ENCODE peak calls at places on chromosomes 6 and 20, in seven cellular contexts. G, H, Q, Z, O, L and I are unnamed samples.

GRCh38 chr6:142013875-142014495 is 118.7 kb upstream of the GJE1 start:
- DNase-seq in O (peak; percentile 4), G (no peak), Z (no peak), L (no peak), Q (no peak), H (no peak), I (no peak)

GRCh38 chr20:50038169-50038568 is 55.4 kb downstream of the SNAI1 start:
- DNase-seq in O (no peak), G (no peak), L (no peak), H (no peak), Z (no peak), Q (no peak), I (no peak)

GRCh38 chr20:24838551-24839530 is 110.2 kb upstream of the CST7 start:
- DNase-seq in O (no peak), Z (no peak), L (no peak), H (no peak), G (no peak), Q (no peak), I (no peak)

GRCh38 chr6:91664327-91664959 is 1077.6 kb upstream of the MAP3K7 start:
- DNase-seq in G (no peak), Z (peak; percentile 67), L (no peak), O (no peak), H (no peak), Q (no peak), I (no peak)

GRCh38 chr6:1436334-1437306 is 47.2 kb downstream of the FOXF2 start:
- DNase-seq in Z (no peak), G (peak; percentile 18), O (peak; percentile 76), H (no peak), L (no peak), Q (no peak), I (no peak)

GRCh38 chr6:12955996-12956395 is 239.4 kb downstream of the PHACTR1 start:
- DNase-seq in O (no peak), G (no peak), Z (no peak), H (no peak), Q (no peak), L (no peak), I (no peak)

GRCh38 chr20:6693178-6693807 is 74.2 kb upstream of the BMP2 start:
- DNase-seq in H (no peak), Z (no peak), Q (no peak), G (no peak), O (no peak), L (no peak), I (no peak)

GRCh38 chr6:111428803-111429202 is 54.2 kb downstream of the REV3L start:
- DNase-seq in Z (no peak), Q (no peak), H (no peak), L (no peak), O (no peak), G (no peak), I (no peak)

GRCh38 chr20:10282930-10283556 is 64.4 kb downstream of the SNAP25 start:
- DNase-seq in Q (no peak), H (no peak), O (peak; percentile 45), G (no peak), Z (no peak), L (no peak), I (no peak)

GRCh38 chr20:50859161-50859560 is 64.3 kb downstream of the BCAS4 start:
- DNase-seq in Z (no peak), G (no peak), H (no peak), L (no peak), Q (no peak), O (no peak), I (no peak)

GRCh38 chr6:15504581-15505350 is 158.1 kb downstream of the DTNBP1 start:
- DNase-seq in L (no peak), Z (peak; percentile 47), Q (no peak), O (peak; percentile 94), H (peak; percentile 81), G (peak; percentile 77), I (peak; percentile 85)

GRCh38 chr6:68317366-68317765 is 317.7 kb upstream of the ADGRB3 start:
- DNase-seq in G (no peak), O (no peak), L (no peak), Q (no peak), Z (no peak), H (no peak), I (no peak)

GRCh38 chr20:23646106-23646958 is 8.6 kb upstream of the CST3 start:
- DNase-seq in O (no peak), H (no peak), Q (no peak), G (no peak), L (no peak), Z (no peak), I (no peak)

GRCh38 chr20:30985386-30985785 is 272.1 kb upstream of the DEFB115 start:
- DNase-seq in L (peak; percentile 20), O (no peak), Q (peak; percentile 57), Z (no peak), G (no peak), H (no peak), I (no peak)

GRCh38 chr6:169970306-169970988 is 219.0 kb downstream of the ERMARD start:
- DNase-seq in Z (peak; percentile 45), O (no peak), G (no peak), L (peak; percentile 76), Q (peak; percentile 53), H (peak; percentile 3), I (peak; percentile 61)

DNA sequence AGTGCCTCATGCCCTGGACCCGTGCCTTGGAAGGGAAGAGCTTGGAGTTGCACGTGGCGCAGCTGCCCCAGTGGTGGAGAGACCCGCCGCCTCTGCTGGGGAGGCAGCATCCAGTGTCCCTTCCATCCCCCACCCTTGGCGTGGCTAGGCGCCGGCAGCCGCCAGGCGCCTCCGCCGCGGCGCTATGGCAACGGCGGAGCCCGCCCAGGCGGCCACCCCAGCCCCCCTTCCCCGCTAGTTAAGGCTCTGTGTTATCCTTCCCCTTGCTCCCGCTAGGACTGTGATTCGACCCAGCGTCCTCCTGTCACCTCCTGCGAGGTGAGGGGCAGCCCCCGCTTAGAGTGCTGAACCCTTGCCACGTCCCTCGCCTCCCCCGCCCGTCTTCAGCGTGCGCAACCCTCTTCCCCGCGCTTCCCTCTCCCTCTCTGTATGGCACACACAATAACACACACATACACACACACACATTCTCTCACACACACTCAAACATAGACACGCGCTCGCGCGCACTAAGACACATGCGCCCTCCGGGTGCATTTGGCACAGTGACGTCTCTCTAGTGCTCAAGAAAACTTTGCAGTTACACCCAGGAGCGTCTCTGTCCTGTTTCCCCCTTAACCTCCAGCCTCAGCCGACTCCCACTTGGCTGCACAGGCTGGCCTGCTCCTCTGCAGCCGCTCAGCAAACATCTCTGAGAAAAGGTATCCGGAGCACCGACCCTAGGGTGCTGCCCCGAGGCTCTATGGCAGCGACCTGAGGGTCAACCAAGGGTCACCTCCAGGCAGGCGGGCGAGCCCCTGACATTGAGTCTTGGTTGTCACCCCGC is 8.5 kb downstream of the GRIK2 start:
- DNase-seq in Z (no peak), Q (no peak), G (no peak), O (no peak), H (no peak), L (peak; percentile 49), I (no peak)
- TF ChIP-seq CTCF in Z (no peak), Q (no peak), G (no peak), O (no peak), H (no peak), L (no peak), I (no peak)

GRCh38 chr6:10401632-10402223 is 13.1 kb downstream of the TFAP2A start:
- DNase-seq in Q (no peak), L (no peak), Z (no peak), H (no peak), O (no peak), G (no peak), I (no peak)

GRCh38 chr6:10402648-10403311 is 12.1 kb downstream of the TFAP2A start:
- DNase-seq in O (no peak), Z (no peak), H (no peak), G (no peak), Q (no peak), L (no peak), I (no peak)

GRCh38 chr6:10404799-10405524 is 9.9 kb downstream of the TFAP2A start:
- DNase-seq in Z (no peak), G (no peak), Q (no peak), O (no peak), L (peak; percentile 67), H (no peak), I (no peak)

GRCh38 chr6:10404107-10404798 is 10.6 kb downstream of the TFAP2A start:
- DNase-seq in O (peak; percentile 89), Z (peak; percentile 88), H (peak; percentile 86), L (peak; percentile 93), Q (peak; percentile 98), G (peak; percentile 91), I (peak; percentile 88)

DNA sequence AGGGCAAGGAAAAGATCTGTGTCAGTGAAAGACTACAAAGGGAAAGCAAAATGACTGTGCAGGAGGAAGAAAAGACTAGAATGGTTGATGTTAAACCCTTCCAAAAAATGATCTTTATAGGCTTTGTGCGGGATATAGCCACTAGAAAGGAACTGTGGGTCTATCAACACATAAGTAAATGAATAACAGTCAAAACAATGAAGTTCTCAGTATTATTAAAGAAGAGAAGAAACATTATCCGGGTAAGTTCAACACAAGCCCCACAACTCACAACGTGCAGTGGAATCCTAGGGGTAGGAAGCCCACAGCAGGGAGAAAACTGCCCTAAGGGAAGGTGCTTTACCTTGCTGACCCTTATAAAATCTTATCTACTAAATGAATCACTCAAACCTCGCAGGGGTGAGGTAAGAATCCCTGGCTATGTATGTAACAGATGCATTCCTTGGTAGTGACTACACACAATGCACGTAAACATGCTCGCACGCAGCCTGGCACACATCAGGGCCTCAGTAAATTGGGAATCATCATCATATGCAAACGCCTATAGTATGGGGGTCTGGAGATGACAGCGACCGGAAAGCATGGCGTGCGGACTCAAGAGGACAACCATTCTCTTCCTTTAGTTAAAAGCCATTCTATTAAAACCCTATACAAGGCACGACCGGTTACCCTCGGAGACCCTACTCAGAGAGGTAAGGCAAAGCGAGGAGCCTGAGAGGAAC is 11.3 kb downstream of the TFAP2A start:
- DNase-seq in G (no peak), H (no peak), Q (peak; percentile 85), Z (no peak), O (peak; percentile 75), L (no peak), I (no peak)
- H3K27ac ChIP-seq in G (no peak overlapping the region), H (no peak overlapping the region), Q (peak overlapping the region; percentile 91), Z (no peak overlapping the region), O (peak overlapping the region; percentile 70), L (peak overlapping the region; percentile 18), I (peak overlapping the region; percentile 9)

GRCh38 chr6:29792123-29793035 is 35.2 kb upstream of the HLA-G start:
- DNase-seq in G (peak; percentile 79), Q (no peak), Z (peak; percentile 79), H (peak; percentile 41), O (no peak), L (peak; percentile 93), I (peak; percentile 61)
- TF ChIP-seq CTCF in G (peak; percentile 52), Q (peak; percentile 69), Z (peak; percentile 58), H (peak; percentile 8), O (peak; percentile 67), L (peak; percentile 67), I (peak; percentile 62)

DNA sequence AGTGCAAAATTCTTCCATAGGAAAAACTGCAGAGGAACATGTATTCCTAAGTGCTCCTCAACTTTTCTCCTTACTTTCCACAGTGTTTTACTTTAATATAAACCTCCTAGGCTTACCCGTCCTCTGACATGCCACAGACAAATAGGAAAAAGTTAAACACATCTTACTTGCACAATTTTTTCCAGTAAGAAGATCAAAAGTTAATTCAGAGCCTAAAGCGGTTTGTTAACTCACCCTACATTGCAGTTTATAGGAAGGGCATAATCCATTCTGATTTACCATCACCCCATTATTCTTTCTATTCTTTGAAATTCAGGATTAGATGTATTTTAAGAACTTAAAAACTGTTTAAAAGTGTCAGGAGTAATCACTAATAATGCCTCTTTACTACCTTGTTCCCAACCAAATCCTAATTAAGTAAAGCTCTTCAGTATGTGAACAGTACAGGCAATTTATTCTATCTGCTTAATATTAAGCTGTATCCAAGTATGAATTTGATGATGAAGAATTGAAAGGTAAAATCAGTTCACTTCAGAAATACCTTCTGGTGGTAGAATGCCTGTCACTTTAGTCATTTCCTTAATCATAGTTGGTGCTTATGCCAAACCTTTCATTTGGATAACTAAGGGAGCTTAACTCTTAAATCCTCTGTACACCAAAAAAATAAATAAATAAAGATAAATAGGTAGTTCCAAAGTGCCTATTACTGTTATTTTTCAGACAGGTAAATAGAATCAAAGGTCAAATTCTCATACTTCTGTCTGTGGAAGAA is 292.0 kb downstream of the ALDH8A1 start:
- DNase-seq in G (no peak), H (no peak), O (no peak), Q (no peak), L (no peak), Z (no peak), I (no peak)
- H3K27ac ChIP-seq in G (no peak overlapping the region), H (no peak overlapping the region), O (no peak overlapping the region), Q (peak overlapping the region; percentile 49), L (no peak overlapping the region), Z (no peak overlapping the region), I (no peak overlapping the region)